ENCODE peak calls at places on chromosomes 7 and 10, in nine cellular contexts. D, S, Q, U, W, O, K, E and L are unnamed samples.

GRCh38 chr10:69644658-69645295 is 14.7 kb downstream of the FAM241B start:
- DNase-seq in W (peak; percentile 44), U (peak; percentile 49), K (peak; percentile 82), O (peak; percentile 42), S (peak; percentile 41), Q (peak; percentile 51), D (peak; percentile 62), E (peak; percentile 46), L (peak; percentile 44)

GRCh38 chr7:158103378-158103777 is 484.2 kb downstream of the PTPRN2 start:
- DNase-seq in S (no peak), U (no peak), W (no peak), K (no peak), E (no peak), O (no peak), D (no peak), Q (no peak), L (peak; percentile 12)

GRCh38 chr10:103839867-103840746 is 15.3 kb downstream of the SH3PXD2A start:
- DNase-seq in O (peak; percentile 56), Q (no peak), S (no peak), W (no peak), E (no peak), K (peak; percentile 43), U (no peak), D (peak; percentile 33), L (peak; percentile 87)

GRCh38 chr7:22452142-22452763 is 47.7 kb downstream of the STEAP1B start:
- DNase-seq in S (no peak), U (peak; percentile 29), W (peak; percentile 41), E (peak; percentile 38), Q (peak; percentile 75), O (peak; percentile 35), K (peak; percentile 81), D (peak; percentile 32), L (peak; percentile 41)

GRCh38 chr10:71868192-71868697 is 17.2 kb upstream of the PSAP start:
- DNase-seq in W (peak; percentile 75), Q (peak; percentile 48), U (peak; percentile 85), O (peak; percentile 72), D (peak; percentile 85), K (no peak), S (peak; percentile 70), E (peak; percentile 84), L (peak; percentile 83)

GRCh38 chr7:117019786-117020604 is 66.7 kb downstream of the ST7 start:
- DNase-seq in S (peak; percentile 97), O (peak; percentile 42), K (peak; percentile 96), D (peak; percentile 93), Q (no peak), U (peak; percentile 81), W (peak; percentile 20), E (peak; percentile 91), L (no peak)

GRCh38 chr7:46015107-46015868 is 94.2 kb upstream of the IGFBP3 start:
- DNase-seq in K (peak; percentile 96), D (peak; percentile 23), O (peak; percentile 35), S (peak; percentile 26), E (no peak), U (no peak), Q (peak; percentile 8), W (no peak), L (no peak)

GRCh38 chr10:15324611-15325010 is 46.5 kb downstream of the FAM171A1 start:
- DNase-seq in S (no peak), K (no peak), D (peak; percentile 65), W (no peak), E (peak; percentile 58), O (no peak), Q (no peak), U (no peak), L (no peak)

GRCh38 chr10:62377026-62377415 is 2.9 kb downstream of the ZNF365 start:
- DNase-seq in E (no peak), K (no peak), W (no peak), D (no peak), O (no peak), Q (no peak), S (no peak), U (no peak), L (no peak)

GRCh38 chr10:62373995-62374861 is at the start of gene ZNF365:
- DNase-seq in D (peak; percentile 27), S (peak; percentile 47), O (peak; percentile 17), K (peak; percentile 84), U (peak; percentile 27), E (peak; percentile 49), W (no peak), Q (peak; percentile 2), L (no peak)

GRCh38 chr10:62374862-62375710 is 917 bp downstream of the ZNF365 start:
- DNase-seq in O (no peak), K (no peak), W (no peak), D (no peak), Q (peak; percentile 6), U (peak; percentile 68), E (peak; percentile 10), S (peak; percentile 30), L (no peak)

GRCh38 chr10:62376064-62377025 is 2.2 kb downstream of the ZNF365 start:
- DNase-seq in Q (no peak), K (no peak), O (no peak), S (no peak), D (no peak), W (no peak), E (no peak), U (no peak), L (no peak)

DNA sequence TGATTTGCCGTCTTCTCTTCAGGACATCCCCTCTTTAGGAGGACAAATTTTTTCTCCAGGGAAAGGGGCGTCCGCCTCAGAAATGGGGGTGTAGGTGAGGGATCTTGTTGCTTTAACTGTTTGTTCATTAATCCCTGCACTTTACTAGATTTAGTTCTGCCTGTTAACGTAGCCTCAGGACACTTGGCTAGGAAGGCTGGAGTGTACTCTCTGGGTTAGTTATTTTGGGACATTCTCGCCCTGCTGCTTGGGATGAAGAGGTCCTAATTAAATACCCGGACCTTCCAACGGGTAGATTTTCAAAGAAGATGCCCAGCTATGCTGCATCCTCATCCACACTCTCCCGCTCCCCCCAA is 552 bp upstream of the ZNF365 start:
- DNase-seq in W (no peak), S (no peak), D (no peak), E (no peak), U (no peak), K (no peak), O (no peak), Q (no peak), L (no peak)
- H3K4me3 ChIP-seq in W (peak overlapping the region; percentile 62), S (peak overlapping the region; percentile 49), D (peak overlapping the region; percentile 54), E (peak overlapping the region; percentile 52), U (peak overlapping the region; percentile 37), K (peak overlapping the region; percentile 64), O (peak overlapping the region; percentile 61), Q (no peak overlapping the region), L (no peak overlapping the region)

DNA sequence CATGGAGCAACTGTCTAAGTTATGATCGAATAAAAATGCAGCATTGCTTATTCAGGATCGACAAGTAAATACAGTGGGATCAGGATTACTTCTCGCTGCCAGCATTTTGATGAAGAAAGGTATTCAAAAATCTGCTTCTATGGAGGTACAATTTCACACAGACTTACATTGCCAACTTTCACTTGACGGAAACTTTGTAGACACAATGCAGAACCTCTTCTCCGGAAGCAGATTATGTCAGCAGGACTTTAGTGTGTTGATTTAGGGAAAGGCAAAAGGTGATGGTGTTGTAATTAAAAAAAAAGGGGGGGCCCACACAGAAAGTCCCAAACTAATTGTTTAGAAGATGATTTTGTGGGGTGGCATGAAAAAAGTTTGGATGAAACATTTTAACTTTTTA is 462.4 kb upstream of the KLF6 start:
- DNase-seq in D (no peak), E (no peak), W (no peak), O (no peak), K (no peak), S (no peak), U (peak; percentile 48), Q (no peak), L (no peak)
- TF ChIP-seq CTCF in D (no peak), E (no peak), W (no peak), O (no peak), K (no peak), S (no peak), U (no peak), Q (no peak), L (no peak)

GRCh38 chr7:137269240-137269639 is 74.3 kb downstream of the PTN start:
- DNase-seq in D (no peak), K (no peak), W (no peak), S (no peak), U (no peak), E (no peak), Q (peak; percentile 50), O (no peak), L (no peak)

GRCh38 chr7:137262599-137262998 is 80.9 kb downstream of the PTN start:
- DNase-seq in O (no peak), D (no peak), K (no peak), S (no peak), Q (no peak), E (no peak), U (no peak), W (no peak), L (no peak)

GRCh38 chr7:137272249-137272648 is 71.3 kb downstream of the PTN start:
- DNase-seq in S (no peak), O (no peak), K (no peak), U (no peak), W (no peak), D (no peak), E (no peak), Q (no peak), L (no peak)

GRCh38 chr7:137266764-137267163 is 76.8 kb downstream of the PTN start:
- DNase-seq in Q (no peak), S (no peak), D (no peak), U (no peak), O (no peak), E (no peak), W (no peak), K (no peak), L (no peak)
- H3K4me3 ChIP-seq in Q (no peak overlapping the region), S (no peak overlapping the region), D (peak overlapping the region; percentile 10), U (no peak overlapping the region), O (no peak overlapping the region), E (no peak overlapping the region), W (no peak overlapping the region), K (no peak overlapping the region), L (no peak overlapping the region)

DNA sequence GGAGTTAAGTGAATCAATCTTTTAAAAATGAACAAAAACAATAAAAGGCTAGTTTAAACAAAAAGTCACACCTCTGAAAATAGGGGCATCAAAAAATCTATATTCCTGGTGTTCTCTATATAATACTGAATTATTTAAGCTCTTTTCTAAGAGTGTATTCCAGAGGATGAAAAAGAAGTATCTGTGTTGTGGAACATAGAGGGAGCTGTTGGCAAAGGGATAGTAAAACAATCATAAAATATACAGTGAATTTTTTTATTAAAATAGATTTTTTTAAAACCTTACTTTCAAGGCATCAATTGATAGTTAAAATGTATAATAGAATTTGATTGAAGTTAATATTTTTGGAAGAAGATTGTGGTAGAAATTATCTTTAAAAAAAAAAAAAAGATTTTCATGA is 1409.1 kb upstream of the CELF2 start:
- DNase-seq in E (peak; percentile 55), W (no peak), K (no peak), S (peak; percentile 50), U (peak; percentile 38), O (no peak), Q (no peak), D (peak; percentile 55), L (no peak)
- TF ChIP-seq CTCF in E (peak; percentile 60), W (no peak), K (peak; percentile 58), S (peak; percentile 82), U (peak; percentile 22), O (no peak), Q (peak; percentile 2), D (peak; percentile 50), L (no peak)